ENCODE peak calls at places on chromosomes 7 and 10, in seven cellular contexts. N, V, G, U, H, D and J are unnamed samples.

GRCh38 chr10:1608408-1609037 is 128.8 kb downstream of the ADARB2 start:
- DNase-seq in N (no peak), D (no peak), H (no peak), V (no peak), G (no peak), U (no peak), J (no peak)

GRCh38 chr10:70376436-70377378 is 5.7 kb downstream of the LRRC20 start:
- DNase-seq in G (no peak), U (no peak), H (no peak), D (peak; percentile 40), N (no peak), V (no peak), J (no peak)

GRCh38 chr10:117360994-117361667 is 14.1 kb downstream of the PDZD8 start:
- DNase-seq in H (no peak), V (no peak), U (peak; percentile 62), N (no peak), G (peak; percentile 64), D (peak; percentile 60), J (no peak)

GRCh38 chr7:134587736-134588135 is 38.8 kb downstream of the AKR1B15 start:
- DNase-seq in U (no peak), H (no peak), V (no peak), D (peak; percentile 5), G (no peak), N (no peak), J (no peak)

GRCh38 chr10:103660364-103661197 is 167.1 kb downstream of the NEURL1 start:
- DNase-seq in D (peak; percentile 74), N (no peak), V (peak; percentile 80), H (peak; percentile 73), G (peak; percentile 55), U (no peak), J (no peak)

GRCh38 chr7:140559410-140559809 is 80.1 kb upstream of the MKRN1 start:
- DNase-seq in H (no peak), U (no peak), N (no peak), V (no peak), G (no peak), D (no peak), J (no peak)

GRCh38 chr7:93601363-93601762 is 26.8 kb upstream of the CALCR start:
- DNase-seq in H (no peak), V (no peak), N (no peak), U (peak; percentile 2), D (peak; percentile 2), G (peak; percentile 3), J (no peak)

GRCh38 chr10:72954596-72955569 is at the start of gene PLA2G12B:
- DNase-seq in G (no peak), U (no peak), H (no peak), N (no peak), V (no peak), D (no peak), J (no peak)

GRCh38 chr7:16347461-16348192 is 73.7 kb downstream of the CRPPA start:
- DNase-seq in D (peak; percentile 50), G (peak; percentile 38), H (no peak), U (no peak), N (no peak), V (no peak), J (no peak)

GRCh38 chr7:51280156-51280555 is 36.5 kb downstream of the COBL start:
- DNase-seq in D (no peak), V (no peak), N (no peak), G (no peak), U (no peak), H (no peak), J (no peak)

GRCh38 chr7:153193144-153193595 is 433.6 kb downstream of the ACTR3B start:
- DNase-seq in D (peak; percentile 1), V (peak; percentile 44), H (no peak), N (no peak), U (peak; percentile 33), G (no peak), J (peak; percentile 35)

GRCh38 chr10:73096452-73097304 is at the start of gene P4HA1:
- DNase-seq in H (peak; percentile 100), U (peak; percentile 98), V (peak; percentile 100), N (peak; percentile 89), D (peak; percentile 99), G (peak; percentile 95), J (peak; percentile 80)

GRCh38 chr7:13106513-13106912 is 419.1 kb downstream of the ARL4A start:
- DNase-seq in D (peak; percentile 6), N (no peak), U (no peak), G (peak; percentile 25), H (no peak), V (no peak), J (no peak)

GRCh38 chr7:92729751-92730150 is 106.6 kb downstream of the CDK6 start:
- DNase-seq in N (no peak), G (no peak), D (no peak), H (no peak), V (no peak), U (no peak), J (no peak)

GRCh38 chr7:133364959-133365680 is 112.2 kb downstream of the EXOC4 start:
- DNase-seq in V (no peak), N (no peak), G (peak; percentile 44), U (no peak), D (peak; percentile 38), H (no peak), J (no peak)

GRCh38 chr7:130152270-130153141 is 52.7 kb downstream of the TMEM209 start:
- DNase-seq in U (no peak), G (peak; percentile 71), H (no peak), V (no peak), N (no peak), D (peak; percentile 43), J (no peak)

GRCh38 chr7:47636693-47637175 is 54.8 kb upstream of the TNS3 start:
- DNase-seq in U (no peak), G (no peak), H (no peak), N (no peak), V (no peak), D (no peak), J (no peak)
- H3K4me3 ChIP-seq in U (peak overlapping the region; percentile 40), G (no peak overlapping the region), H (no peak overlapping the region), N (no peak overlapping the region), V (no peak overlapping the region), D (no peak overlapping the region), J (no peak overlapping the region)

GRCh38 chr10:94194256-94194655 is 168.5 kb downstream of the NOC3L start:
- DNase-seq in D (peak; percentile 80), V (no peak), U (peak; percentile 35), H (no peak), N (peak; percentile 46), G (peak; percentile 80), J (no peak)
- H3K4me3 ChIP-seq in D (no peak overlapping the region), V (no peak overlapping the region), U (no peak overlapping the region), H (no peak overlapping the region), N (no peak overlapping the region), G (no peak overlapping the region), J (no peak overlapping the region)

GRCh38 chr7:116584721-116585120 is 59.9 kb downstream of the CAV1 start:
- DNase-seq in D (no peak), G (no peak), N (no peak), U (no peak), H (no peak), V (no peak), J (no peak)

GRCh38 chr7:116582164-116582732 is 57.4 kb downstream of the CAV1 start:
- DNase-seq in G (peak; percentile 90), D (peak; percentile 87), H (no peak), N (no peak), U (no peak), V (no peak), J (no peak)

GRCh38 chr7:116582806-116583444 is 58.1 kb downstream of the CAV1 start:
- DNase-seq in N (peak; percentile 96), H (no peak), V (peak; percentile 51), U (peak; percentile 30), G (peak; percentile 89), D (peak; percentile 96), J (no peak)

GRCh38 chr7:116585392-116585791 is 60.6 kb downstream of the CAV1 start:
- DNase-seq in N (no peak), D (no peak), H (no peak), G (no peak), U (no peak), V (no peak), J (no peak)

GRCh38 chr7:116583653-116584052 is 58.8 kb downstream of the CAV1 start:
- DNase-seq in D (peak; percentile 47), U (no peak), G (no peak), V (no peak), N (no peak), H (no peak), J (no peak)
- H3K4me3 ChIP-seq in D (peak overlapping the region; percentile 28), U (no peak overlapping the region), G (no peak overlapping the region), V (no peak overlapping the region), N (no peak overlapping the region), H (no peak overlapping the region), J (no peak overlapping the region)

GRCh38 chr10:123148414-123149161 is 652 bp downstream of the HMX2 start:
- DNase-seq in U (no peak), G (no peak), H (no peak), V (no peak), N (no peak), D (peak; percentile 27), J (no peak)

GRCh38 chr10:123150986-123151738 is 3.0 kb upstream of the BUB3 start:
- DNase-seq in N (no peak), V (no peak), D (peak; percentile 38), G (no peak), U (no peak), H (no peak), J (no peak)

GRCh38 chr10:123149162-123149567 is 1.2 kb downstream of the HMX2 start:
- DNase-seq in D (no peak), N (no peak), G (no peak), H (no peak), V (no peak), U (no peak), J (no peak)

GRCh38 chr10:123150229-123150985 is 2.5 kb downstream of the HMX2 start:
- DNase-seq in V (no peak), N (no peak), D (no peak), H (no peak), G (no peak), U (no peak), J (no peak)

DNA sequence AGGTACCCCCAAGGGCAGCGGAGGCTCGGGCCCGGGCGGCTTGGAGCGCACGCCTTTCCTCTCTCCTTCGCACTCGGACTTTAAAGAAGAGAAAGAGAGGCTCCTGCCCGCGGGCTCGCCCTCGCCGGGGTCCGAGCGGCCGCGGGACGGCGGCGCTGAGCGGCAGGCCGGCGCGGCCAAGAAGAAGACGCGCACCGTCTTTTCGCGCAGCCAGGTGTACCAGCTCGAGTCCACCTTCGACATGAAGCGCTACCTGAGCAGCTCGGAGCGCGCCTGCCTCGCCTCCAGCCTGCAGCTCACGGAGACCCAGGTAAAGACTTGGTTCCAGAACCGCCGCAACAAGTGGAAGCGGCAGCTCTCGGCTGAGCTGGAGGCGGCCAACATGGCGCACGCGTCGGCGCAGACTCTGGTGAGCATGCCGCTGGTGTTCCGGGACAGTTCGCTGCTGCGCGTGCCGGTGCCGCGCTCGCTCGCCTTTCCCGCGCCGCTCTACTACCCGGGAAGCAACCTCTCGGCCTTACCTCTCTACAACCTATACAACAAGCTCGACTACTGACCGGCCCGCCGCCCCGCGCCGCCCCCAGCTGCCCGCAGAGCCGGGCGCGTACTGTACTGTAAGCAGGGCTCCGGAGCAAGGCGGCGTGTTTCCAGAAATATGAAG is 1.8 kb downstream of the HMX2 start:
- DNase-seq in U (no peak), D (peak; percentile 70), G (peak; percentile 45), H (no peak), N (no peak), V (no peak), J (no peak)
- H3K4me3 ChIP-seq in U (no peak overlapping the region), D (peak overlapping the region; percentile 57), G (peak overlapping the region; percentile 25), H (peak overlapping the region; percentile 55), N (peak overlapping the region; percentile 24), V (peak overlapping the region; percentile 33), J (peak overlapping the region; percentile 22)